ENCODE peak calls at places on chromosome 6, in seven cellular contexts. U, Q, S, Y, B, C and P are unnamed samples.
A peak's percentile ranks its signal among the peaks of the same experiment; 100 is the strongest.

GRCh38 chr6:123380257-123380656 is 256.5 kb downstream of the TRDN start:
- DNase-seq in Y (no peak), C (no peak), U (no peak), S (no peak), Q (no peak), B (no peak), P (no peak)

GRCh38 chr6:104705095-104705707 is 154.5 kb downstream of the HACE1 start:
- DNase-seq in Q (no peak), S (no peak), Y (no peak), C (peak; percentile 19), U (no peak), B (peak; percentile 34), P (no peak)

GRCh38 chr6:140485740-140486467 is 1111.5 kb upstream of the CITED2 start:
- DNase-seq in Y (no peak), S (no peak), C (no peak), U (peak; percentile 26), Q (peak; percentile 60), B (peak; percentile 69), P (no peak)

GRCh38 chr6:125432968-125433367 is 131.2 kb upstream of the HDDC2 start:
- DNase-seq in C (no peak), U (no peak), Y (no peak), S (no peak), Q (no peak), B (no peak), P (no peak)

GRCh38 chr6:134621858-134622257 is 303.9 kb upstream of the SGK1 start:
- DNase-seq in Y (no peak), U (no peak), C (no peak), Q (no peak), B (no peak), S (no peak), P (no peak)

GRCh38 chr6:150766201-150766997 is 99.1 kb upstream of the MTHFD1L start:
- DNase-seq in Y (no peak), S (no peak), Q (no peak), U (no peak), C (no peak), B (no peak), P (no peak)

GRCh38 chr6:47230579-47230978 is 79.1 kb downstream of the TNFRSF21 start:
- DNase-seq in S (no peak), C (no peak), Y (no peak), Q (no peak), B (no peak), U (no peak), P (no peak)

GRCh38 chr6:160734627-160735026 is 32.6 kb downstream of the PLG start:
- DNase-seq in C (no peak), U (no peak), S (no peak), Y (no peak), B (no peak), Q (no peak), P (no peak)

GRCh38 chr6:147648936-147649335 is 140.4 kb downstream of the SAMD5 start:
- DNase-seq in S (no peak), C (no peak), Y (no peak), Q (no peak), B (peak; percentile 64), U (no peak), P (no peak)

GRCh38 chr6:69865126-69865525 is 1.2 kb upstream of the COL19A1 start:
- DNase-seq in B (no peak), S (no peak), Y (peak; percentile 15), C (no peak), U (no peak), Q (no peak), P (no peak)

GRCh38 chr6:1587546-1587945 is 22.2 kb upstream of the FOXC1 start:
- DNase-seq in S (no peak), Y (no peak), C (no peak), B (no peak), Q (no peak), U (no peak), P (no peak)

GRCh38 chr6:20693466-20694063 is 159.3 kb downstream of the CDKAL1 start:
- DNase-seq in Q (no peak), B (no peak), C (no peak), Y (no peak), S (no peak), U (no peak), P (no peak)

GRCh38 chr6:56840467-56841371 is 114.2 kb upstream of the BEND6 start:
- DNase-seq in C (no peak), Y (no peak), B (no peak), U (no peak), Q (no peak), S (no peak), P (no peak)

GRCh38 chr6:5941188-5941587 is 65.5 kb downstream of the NRN1 start:
- DNase-seq in U (no peak), C (no peak), Y (no peak), B (no peak), Q (no peak), S (no peak), P (no peak)
- H3K27ac ChIP-seq in U (peak overlapping the region; percentile 1), C (no peak overlapping the region), Y (no peak overlapping the region), B (no peak overlapping the region), Q (no peak overlapping the region), S (no peak overlapping the region), P (no peak overlapping the region)

GRCh38 chr6:77457720-77458349 is 5.5 kb downstream of the HTR1B start:
- DNase-seq in Q (peak; percentile 76), B (peak; percentile 90), Y (peak; percentile 86), C (no peak), U (peak; percentile 84), S (peak; percentile 70), P (no peak)

GRCh38 chr6:77451466-77451865 is 11.8 kb downstream of the HTR1B start:
- DNase-seq in Y (no peak), U (no peak), C (no peak), B (no peak), S (no peak), Q (no peak), P (no peak)

GRCh38 chr6:77455271-77455670 is 8.0 kb downstream of the HTR1B start:
- DNase-seq in B (no peak), U (no peak), Y (no peak), Q (no peak), S (no peak), C (no peak), P (no peak)

GRCh38 chr6:77456531-77457248 is 6.6 kb downstream of the HTR1B start:
- DNase-seq in U (peak; percentile 51), Q (peak; percentile 71), S (no peak), C (no peak), B (peak; percentile 99), Y (no peak), P (no peak)

DNA sequence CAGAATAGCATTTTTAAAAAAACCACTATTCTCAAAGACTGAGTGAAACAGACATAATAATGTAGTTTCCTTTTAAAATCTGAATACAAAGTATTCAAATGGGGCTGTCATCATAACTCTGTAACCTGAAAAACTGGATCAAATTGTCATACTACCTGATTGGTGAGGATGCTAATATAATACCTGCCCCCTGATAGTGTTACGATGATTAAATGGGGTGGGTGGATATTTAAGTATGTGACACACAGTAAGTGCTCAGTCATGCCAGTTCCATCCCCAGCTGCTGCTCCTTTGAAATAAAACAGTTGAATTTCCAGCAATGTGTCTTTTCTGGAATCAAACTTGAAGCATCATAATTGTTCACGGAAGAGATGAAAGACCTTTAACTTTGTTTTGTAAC is 8.9 kb downstream of the HTR1B start:
- DNase-seq in S (no peak), U (no peak), Q (no peak), Y (no peak), C (no peak), B (no peak), P (no peak)
- H3K27ac ChIP-seq in S (no peak overlapping the region), U (peak overlapping the region; percentile 55), Q (no peak overlapping the region), Y (no peak overlapping the region), C (no peak overlapping the region), B (no peak overlapping the region), P (no peak overlapping the region)

DNA sequence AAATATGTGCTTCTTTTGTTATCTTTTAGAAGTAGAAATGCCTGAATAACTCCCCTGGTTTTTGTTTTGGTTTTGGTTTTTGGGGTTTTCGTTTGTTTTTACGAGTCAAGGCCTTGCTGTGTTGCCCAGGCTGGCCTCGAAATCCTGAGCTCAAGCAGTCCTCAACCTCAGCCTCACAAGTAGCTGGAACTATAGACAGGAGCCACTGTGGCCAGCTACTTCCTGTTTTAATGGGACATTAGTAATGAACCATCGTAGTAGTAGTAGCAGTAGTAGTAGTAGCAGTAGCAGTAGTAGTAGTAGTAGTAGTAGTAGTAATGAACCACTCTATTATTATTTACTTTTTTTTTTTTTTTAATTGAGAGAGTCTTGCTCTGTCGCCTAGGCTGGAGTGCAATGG is 66.0 kb downstream of the UBR2 start:
- DNase-seq in B (no peak), S (no peak), U (no peak), Y (no peak), C (no peak), Q (no peak), P (no peak)
- H3K27ac ChIP-seq in B (no peak overlapping the region), S (no peak overlapping the region), U (no peak overlapping the region), Y (no peak overlapping the region), C (no peak overlapping the region), Q (no peak overlapping the region), P (no peak overlapping the region)

GRCh38 chr6:14948586-14949245 is 297.2 kb upstream of the JARID2 start:
- DNase-seq in B (no peak), C (no peak), U (no peak), Y (no peak), Q (no peak), S (no peak), P (no peak)
- H3K27ac ChIP-seq in B (no peak overlapping the region), C (no peak overlapping the region), U (no peak overlapping the region), Y (no peak overlapping the region), Q (no peak overlapping the region), S (no peak overlapping the region), P (no peak overlapping the region)

GRCh38 chr6:33815854-33816253 is 12.1 kb upstream of the MLN start:
- DNase-seq in B (no peak), Y (no peak), C (no peak), U (no peak), S (no peak), Q (no peak), P (no peak)

GRCh38 chr6:33814663-33814985 is 10.8 kb upstream of the MLN start:
- DNase-seq in Q (no peak), U (no peak), Y (no peak), C (no peak), B (no peak), S (no peak), P (no peak)

GRCh38 chr6:33812669-33813068 is 8.9 kb upstream of the MLN start:
- DNase-seq in Y (no peak), Q (no peak), U (no peak), C (no peak), B (no peak), S (peak; percentile 74), P (no peak)

GRCh38 chr6:33813960-33814662 is 10.3 kb upstream of the MLN start:
- DNase-seq in Y (no peak), Q (no peak), S (no peak), B (no peak), C (no peak), U (no peak), P (no peak)

GRCh38 chr6:33813246-33813904 is 9.6 kb upstream of the MLN start:
- DNase-seq in S (no peak), U (no peak), Q (no peak), C (no peak), B (no peak), Y (no peak), P (no peak)
- H3K27ac ChIP-seq in S (no peak overlapping the region), U (no peak overlapping the region), Q (no peak overlapping the region), C (no peak overlapping the region), B (no peak overlapping the region), Y (no peak overlapping the region), P (no peak overlapping the region)

DNA sequence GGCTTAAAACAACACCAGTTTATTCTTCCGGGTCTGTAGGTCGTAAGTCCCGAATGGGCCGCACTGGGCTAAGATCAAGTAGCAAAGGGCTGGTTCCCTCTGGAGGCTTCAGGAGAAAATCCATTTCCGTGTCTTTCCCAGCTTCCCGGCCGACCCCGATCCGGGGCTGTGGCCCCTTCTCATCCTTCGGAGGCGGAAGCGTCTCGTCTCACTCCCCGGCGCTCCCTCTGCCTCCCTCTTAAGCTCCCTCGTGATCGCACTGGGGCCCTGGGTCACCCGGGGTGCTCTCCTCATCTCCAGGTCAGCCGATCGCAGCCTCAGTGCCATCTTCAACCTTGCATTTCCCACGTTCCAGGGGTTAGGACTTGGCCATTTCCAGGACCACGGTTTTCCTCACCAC is 199.4 kb downstream of the WDR27 start:
- DNase-seq in Y (no peak), S (no peak), Q (no peak), C (no peak), B (no peak), U (no peak), P (no peak)
- H3K27ac ChIP-seq in Y (no peak overlapping the region), S (no peak overlapping the region), Q (no peak overlapping the region), C (no peak overlapping the region), B (no peak overlapping the region), U (no peak overlapping the region), P (no peak overlapping the region)